ENCODE peak calls at places on chromosomes 1 and 21, in ten cellular contexts. V is sigmoid colon, D is RWPE1, L is ovary, U is H1, N is AG04450, Z is uterus, A is heart right ventricle, G is iPS DF 6.9, C is spleen. B is an unnamed sample.

GRCh38 chr1:212760126-212760823 is 31.3 kb downstream of the NSL1 start:
- DNase-seq in D (no peak), V (no peak), L (no peak), C (peak), N (no peak), U (peak), G (peak), A (no peak), Z (no peak), B (no peak)

GRCh38 chr1:156676820-156677615 is at the start of gene NES:
- DNase-seq in A (peak), V (peak), N (no peak), L (peak), G (no peak), U (peak), Z (peak), D (no peak), C (no peak), B (peak)

GRCh38 chr1:221869759-221870158 is 127.9 kb upstream of the DUSP10 start:
- DNase-seq in A (no peak), D (no peak), V (no peak), C (no peak), L (no peak), G (no peak), U (no peak), N (peak), Z (no peak), B (no peak)

GRCh38 chr1:27527223-27527856 is 37.4 kb upstream of the WASF2 start:
- DNase-seq in A (peak), G (peak), U (peak), V (peak), N (peak), Z (peak), L (peak), C (no peak), D (no peak), B (no peak)

GRCh38 chr1:96782861-96783260 is 61.3 kb downstream of the PTBP2 start:
- DNase-seq in C (no peak), N (peak), A (no peak), D (no peak), U (no peak), L (no peak), V (no peak), Z (no peak), G (no peak), B (no peak)

GRCh38 chr1:59568158-59568935 is 246.4 kb upstream of the HOOK1 start:
- DNase-seq in G (no peak), A (no peak), L (no peak), D (peak), Z (no peak), C (no peak), N (no peak), V (no peak), U (no peak), B (no peak)

GRCh38 chr1:218748071-218748470 is 402.9 kb downstream of the TGFB2 start:
- DNase-seq in L (no peak), C (no peak), U (no peak), N (no peak), A (no peak), D (no peak), G (no peak), V (no peak), Z (no peak), B (no peak)

GRCh38 chr21:35203093-35204021 is 154.3 kb upstream of the RUNX1 start:
- DNase-seq in V (no peak), L (no peak), G (no peak), N (no peak), C (no peak), U (no peak), A (no peak), Z (no peak), D (no peak), B (no peak)

GRCh38 chr1:203520315-203520714 is 26.4 kb downstream of the OPTC start:
- DNase-seq in D (no peak), A (no peak), L (no peak), C (no peak), G (no peak), Z (peak), N (no peak), V (no peak), U (no peak), B (no peak)

GRCh38 chr1:203521071-203521794 is 27.3 kb downstream of the OPTC start:
- DNase-seq in Z (no peak), V (no peak), D (no peak), N (no peak), U (no peak), G (no peak), A (no peak), C (no peak), L (no peak), B (no peak)

GRCh38 chr1:203523667-203524066 is 29.7 kb downstream of the OPTC start:
- DNase-seq in A (no peak), Z (no peak), G (no peak), U (no peak), D (no peak), N (no peak), C (no peak), V (no peak), L (no peak), B (no peak)

GRCh38 chr1:203522237-203522636 is 28.3 kb downstream of the OPTC start:
- DNase-seq in C (no peak), N (no peak), A (no peak), Z (no peak), L (no peak), U (peak), D (no peak), G (no peak), V (no peak), B (peak)

DNA sequence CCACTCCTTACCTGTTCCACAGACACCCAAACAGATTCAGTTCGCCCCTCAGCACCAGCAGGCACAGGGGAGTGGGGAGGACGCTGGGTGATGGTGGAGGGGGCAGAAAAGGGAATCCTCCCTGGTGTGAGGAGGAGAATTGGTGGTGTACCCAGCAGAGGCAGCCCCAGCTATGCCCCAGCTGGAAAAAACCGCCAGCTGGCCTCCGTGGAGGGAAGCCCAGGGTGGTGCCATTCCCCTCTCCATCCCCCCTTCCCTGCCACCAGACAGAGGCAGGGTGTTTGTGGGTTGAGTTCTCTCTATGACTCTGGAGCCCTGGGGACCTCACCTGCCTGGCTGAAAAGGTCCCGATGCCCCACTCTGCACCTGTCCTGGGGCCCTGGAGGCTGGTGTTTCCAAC is 27.9 kb downstream of the OPTC start:
- DNase-seq in U (no peak), G (no peak), A (no peak), V (no peak), Z (no peak), C (no peak), L (no peak), D (no peak), N (no peak), B (no peak)
- H3K27ac ChIP-seq in U (no peak), G (no peak), A (no peak), V (peak), Z (peak), C (no peak), L (no peak), D (no peak), N (no peak), B (no peak)

DNA sequence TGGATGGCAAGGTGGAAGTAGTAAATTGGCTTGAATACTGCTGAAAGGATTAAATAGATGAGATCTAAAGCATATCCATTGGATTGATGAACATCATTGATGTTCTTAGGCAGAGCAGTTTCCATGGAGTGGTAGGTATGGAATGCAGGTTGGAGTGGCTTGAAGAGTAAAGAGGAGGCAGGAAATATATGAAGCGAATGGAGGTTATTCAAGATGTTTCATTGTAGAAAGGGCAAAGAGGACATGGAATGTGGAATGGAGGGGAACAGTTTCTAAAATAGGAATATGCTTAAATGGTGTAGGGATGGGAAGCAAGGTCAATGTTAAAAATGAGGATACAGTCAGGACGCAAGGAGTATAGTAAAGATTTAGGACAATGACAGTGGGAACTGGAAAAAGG is 6.1 kb downstream of the OSBPL9 start:
- DNase-seq in G (no peak), D (no peak), A (no peak), L (no peak), C (no peak), N (no peak), Z (no peak), V (no peak), U (no peak), B (no peak)
- H3K27ac ChIP-seq in G (no peak), D (no peak), A (peak), L (peak), C (no peak), N (no peak), Z (peak), V (no peak), U (no peak), B (no peak)

GRCh38 chr1:203556047-203556851 is 62.3 kb downstream of the OPTC start:
- DNase-seq in G (no peak), D (no peak), U (peak), Z (peak), N (no peak), A (peak), L (peak), V (peak), C (no peak), B (no peak)
- H3K27ac ChIP-seq in G (no peak), D (peak), U (no peak), Z (peak), N (peak), A (peak), L (peak), V (peak), C (no peak), B (no peak)

DNA sequence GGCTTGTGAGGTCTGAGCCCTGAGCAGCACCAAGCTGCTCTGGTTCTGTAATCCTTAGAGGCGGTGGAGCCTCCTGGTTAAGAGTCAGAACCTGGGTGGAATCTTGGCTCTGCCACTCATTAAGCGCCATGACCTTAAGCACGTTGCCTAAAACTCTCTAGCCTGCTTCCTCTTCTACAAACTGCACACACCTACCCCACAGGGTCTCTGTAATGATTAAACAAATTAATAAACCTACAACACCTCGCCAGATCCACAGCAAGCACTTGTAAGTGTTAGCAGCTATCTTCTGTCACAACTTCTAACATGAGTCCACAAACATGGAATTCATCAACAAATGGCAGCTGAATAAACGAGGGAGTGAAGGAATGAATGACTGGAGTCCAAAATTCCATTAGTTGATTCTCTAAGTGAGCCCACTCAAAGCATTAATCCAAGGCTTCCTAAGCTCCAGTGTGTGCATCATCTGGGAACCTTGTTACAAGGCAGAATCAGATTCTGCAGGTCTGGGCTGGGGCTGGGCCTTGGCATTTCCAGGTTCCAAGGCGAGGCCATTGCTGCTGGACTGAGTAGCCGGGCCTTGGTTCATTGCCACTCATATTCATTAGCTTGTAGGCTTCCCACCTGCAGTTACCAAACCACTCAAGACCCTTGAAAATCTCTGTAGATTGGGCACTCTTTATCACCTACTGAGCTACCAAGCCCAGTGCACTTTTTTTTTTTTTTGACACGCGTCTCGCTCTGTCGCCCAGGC is 168.6 kb downstream of the HIVEP3 start:
- DNase-seq in A (no peak), Z (no peak), D (no peak), N (no peak), L (no peak), V (peak), C (peak), G (no peak), U (no peak), B (no peak)
- H3K27ac ChIP-seq in A (no peak), Z (no peak), D (no peak), N (no peak), L (no peak), V (no peak), C (no peak), G (no peak), U (no peak), B (no peak)

DNA sequence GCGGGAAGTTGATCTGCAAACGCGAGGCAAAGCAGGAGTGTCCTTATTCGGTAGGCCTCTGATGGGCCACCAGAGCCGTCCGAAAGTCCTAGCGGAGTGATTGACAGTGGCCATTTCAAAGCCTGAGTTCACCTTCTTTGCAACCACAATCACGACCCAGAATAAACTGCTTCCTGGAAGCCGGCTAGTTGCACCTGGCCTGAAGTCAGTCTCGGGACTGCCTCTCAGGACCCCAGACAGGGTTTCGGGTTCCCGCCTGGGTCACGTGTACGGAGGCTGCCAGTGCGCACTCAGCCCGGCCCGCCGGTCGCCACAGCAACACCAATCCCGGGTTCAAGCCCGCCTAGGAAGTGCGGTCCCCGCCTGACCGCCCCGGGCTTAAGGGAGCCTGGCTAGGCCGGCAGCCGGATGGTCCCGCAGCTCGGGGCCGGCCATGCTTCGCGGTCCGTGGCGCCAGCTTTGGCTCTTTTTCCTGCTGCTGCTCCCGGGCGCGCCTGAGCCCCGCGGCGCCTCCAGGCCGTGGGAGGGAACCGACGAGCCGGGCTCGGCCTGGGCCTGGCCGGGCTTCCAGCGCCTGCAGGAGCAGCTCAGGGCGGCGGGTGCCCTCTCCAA is at the start of gene TOR3A:
- DNase-seq in L (peak), V (peak), U (peak), A (peak), N (peak), Z (peak), C (peak), G (no peak), D (peak), B (peak)
- H3K27ac ChIP-seq in L (peak), V (peak), U (peak), A (peak), N (peak), Z (peak), C (peak), G (no peak), D (peak), B (peak)

B was measured in substantia nigra.